ENCODE peak calls at places on chromosomes 7 and 10, in eight cellular contexts. R is stomach; L is CD8-positive, alpha-beta T cell; Y is OCI-LY7; W is neuronal stem cell; O is endodermal cell; X is tibial artery; N is thoracic aorta. I is an unnamed sample. For H3K9me3, the result is how much of the 10 kb centered on the place peaks cover.

GRCh38 chr7:72219500-72219899 is 192.6 kb downstream of the CALN1 start:
- DNase-seq in Y (no peak), W (no peak), L (no peak), O (no peak), N (no peak), X (no peak), R (no peak), I (no peak)

GRCh38 chr10:103622286-103622685 is 128.8 kb downstream of the NEURL1 start:
- DNase-seq in O (no peak), R (no peak), Y (no peak), W (no peak), N (no peak), L (no peak), X (no peak), I (no peak)

GRCh38 chr10:126242352-126243260 is 145.7 kb downstream of the ADAM12 start:
- DNase-seq in W (no peak), R (no peak), O (no peak), N (no peak), X (no peak), Y (no peak), L (no peak), I (no peak)

GRCh38 chr10:70815504-70816219 is at the start of gene SGPL1:
- DNase-seq in R (peak), X (peak), N (peak), Y (peak), W (peak), L (peak), O (peak), I (peak)

GRCh38 chr10:101672536-101672935 is 22.4 kb downstream of the FBXW4 start:
- DNase-seq in O (no peak), Y (no peak), L (no peak), N (no peak), W (no peak), X (no peak), R (no peak), I (peak)

GRCh38 chr10:94279835-94280709 is 82.7 kb downstream of the NOC3L start:
- DNase-seq in X (no peak), O (peak), L (peak), R (peak), N (no peak), W (peak), Y (peak), I (peak)

GRCh38 chr7:155846936-155847335 is 34.7 kb upstream of the SHH start:
- DNase-seq in W (no peak), N (no peak), X (no peak), O (no peak), L (no peak), Y (no peak), R (no peak), I (no peak)

GRCh38 chr10:14879055-14879800 is 562 bp downstream of the SUV39H2 start:
- DNase-seq in N (no peak), X (no peak), R (no peak), O (peak), W (no peak), L (peak), Y (peak), I (no peak)

GRCh38 chr10:21740989-21741388 is 207.0 kb downstream of the MLLT10 start:
- DNase-seq in Y (no peak), W (no peak), L (no peak), O (no peak), X (no peak), R (no peak), N (no peak), I (no peak)

GRCh38 chr7:139776486-139777303 is 1.1 kb downstream of the HIPK2 start:
- DNase-seq in N (no peak), L (no peak), W (peak), Y (peak), R (no peak), O (peak), X (no peak), I (no peak)

GRCh38 chr7:14888904-14889482 is 13.6 kb downstream of the DGKB start:
- DNase-seq in L (no peak), R (no peak), Y (no peak), X (no peak), W (no peak), O (no peak), N (no peak), I (no peak)

GRCh38 chr7:106562711-106563366 is 98.1 kb downstream of the CCDC71L start:
- DNase-seq in Y (no peak), X (no peak), L (no peak), N (no peak), R (no peak), O (no peak), W (no peak), I (no peak)

GRCh38 chr7:50940621-50941020 is 157.9 kb upstream of the GRB10 start:
- DNase-seq in Y (no peak), X (no peak), R (no peak), W (no peak), L (no peak), N (no peak), O (no peak), I (no peak)

GRCh38 chr10:72695496-72695895 is 3.6 kb downstream of the MCU start:
- DNase-seq in Y (no peak), R (no peak), W (no peak), X (no peak), O (no peak), N (no peak), L (no peak), I (no peak)

GRCh38 chr7:107661081-107661864 is 645 bp downstream of the SLC26A4 start:
- DNase-seq in X (peak), Y (no peak), R (peak), N (no peak), O (peak), L (no peak), W (peak), I (peak)

GRCh38 chr7:27204851-27205322 is 5.0 kb upstream of the HOXA13 start:
- DNase-seq in L (no peak), N (no peak), R (no peak), Y (no peak), X (no peak), O (peak), W (no peak), I (no peak)

GRCh38 chr10:97479939-97480338 is 18.3 kb downstream of the MMS19 start:
- DNase-seq in R (no peak), O (peak), N (no peak), Y (no peak), L (no peak), X (no peak), W (peak), I (no peak)

GRCh38 chr7:130178251-130178650 is 27.0 kb downstream of the TMEM209 start:
- DNase-seq in W (no peak), R (no peak), L (no peak), Y (no peak), O (no peak), X (no peak), N (no peak), I (no peak)

GRCh38 chr10:5970527-5970926 is 6.8 kb downstream of the IL15RA start:
- DNase-seq in R (no peak), X (no peak), O (no peak), Y (no peak), L (no peak), W (no peak), N (no peak), I (no peak)

GRCh38 chr7:130421685-130422084 is 19.1 kb downstream of the CEP41 start:
- DNase-seq in L (no peak), N (no peak), X (no peak), W (no peak), R (no peak), Y (no peak), O (no peak), I (no peak)

GRCh38 chr10:76050291-76050625 is 618.8 kb downstream of the LRMDA start:
- DNase-seq in O (no peak), X (no peak), Y (no peak), L (no peak), N (no peak), R (no peak), W (no peak), I (no peak)

GRCh38 chr7:47783456-47784240 is 164.6 kb downstream of the PKD1L1 start:
- DNase-seq in N (peak), Y (no peak), W (no peak), R (no peak), L (no peak), O (no peak), X (peak), I (no peak)

GRCh38 chr10:22230331-22230833 is 12.6 kb upstream of the EBLN1 start:
- DNase-seq in O (no peak), N (no peak), L (peak), X (no peak), R (no peak), W (peak), Y (peak), I (no peak)

GRCh38 chr7:70032673-70033072 is 434.4 kb downstream of the AUTS2 start:
- DNase-seq in N (no peak), R (no peak), Y (peak), X (no peak), W (no peak), L (no peak), O (no peak), I (no peak)

GRCh38 chr10:97566338-97566986 is 6.1 kb upstream of the ANKRD2 start:
- DNase-seq in W (no peak), N (no peak), Y (no peak), O (no peak), X (no peak), L (no peak), R (no peak), I (no peak)

GRCh38 chr7:144379791-144380384 is 23.6 kb downstream of the NOBOX start:
- DNase-seq in N (no peak), Y (no peak), X (peak), W (no peak), R (no peak), L (no peak), O (peak), I (no peak)

GRCh38 chr10:132140167-132140925 is 46.4 kb upstream of the DPYSL4 start:
- DNase-seq in L (no peak), O (no peak), W (no peak), Y (no peak), X (peak), R (no peak), N (no peak), I (peak)

GRCh38 chr10:92732958-92733357 is 43.2 kb downstream of the HHEX start:
- DNase-seq in Y (no peak), N (no peak), R (no peak), X (no peak), W (no peak), L (no peak), O (no peak), I (no peak)

GRCh38 chr7:34190299-34190698 is 285.0 kb downstream of the BMPER start:
- DNase-seq in Y (no peak), L (no peak), O (no peak), W (no peak), X (no peak), N (no peak), R (no peak), I (peak)

GRCh38 chr7:133391220-133391619 is 138.3 kb downstream of the EXOC4 start:
- DNase-seq in L (no peak), X (no peak), R (no peak), O (no peak), N (no peak), Y (no peak), W (no peak), I (no peak)

GRCh38 chr7:157811946-157812345 is 475.1 kb downstream of the DNAJB6 start:
- DNase-seq in N (no peak), R (no peak), W (no peak), Y (no peak), X (no peak), O (no peak), L (no peak), I (no peak)
- H3K9me3 ChIP-seq in N (under half), R (under half), W (under half), Y (under half), X (under half), O (half or more), L (under half), I (under half)

DNA sequence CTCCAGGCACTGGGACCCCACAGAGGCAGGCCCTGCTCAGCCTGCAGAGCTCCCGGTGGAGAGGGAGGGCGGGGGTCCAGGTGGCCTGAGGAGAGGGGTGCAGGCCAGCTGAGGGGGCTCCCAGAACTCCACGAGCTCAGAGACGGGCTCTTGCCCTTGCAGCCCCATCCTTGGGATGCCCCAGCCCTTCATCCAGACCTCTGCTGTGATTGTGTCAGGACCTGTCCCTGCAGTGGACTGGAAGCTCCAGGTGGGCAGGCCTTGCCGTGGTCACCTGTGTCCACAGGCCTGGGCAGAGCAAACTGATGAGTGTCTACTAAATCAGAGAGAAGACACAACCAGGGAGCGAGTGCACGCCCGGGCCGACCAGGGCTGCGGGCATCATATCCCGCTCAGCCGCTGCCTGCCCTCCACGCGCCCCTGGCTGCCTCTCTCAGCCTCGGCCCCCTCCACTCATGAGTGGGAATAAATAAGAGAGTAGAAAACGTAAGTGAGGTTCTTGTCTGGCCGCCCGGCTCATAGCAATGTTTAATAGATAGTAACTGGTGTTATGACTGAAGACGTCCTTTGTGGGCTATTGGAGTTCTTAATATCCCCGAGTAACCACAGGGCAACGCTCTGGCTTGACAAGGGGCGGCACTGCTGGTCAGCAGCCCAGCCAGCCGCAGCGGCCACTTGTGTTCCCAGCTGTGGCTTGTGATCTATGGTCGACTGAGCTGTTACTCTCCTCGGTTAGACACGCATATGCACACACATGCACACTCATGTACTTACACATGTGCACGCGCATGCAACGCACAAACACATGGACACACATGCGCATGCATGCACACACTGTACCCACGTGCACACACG is 105.6 kb downstream of the LHPP start:
- DNase-seq in R (no peak), L (no peak), Y (no peak), O (peak), W (no peak), X (peak), N (no peak), I (peak)
- H3K27ac ChIP-seq in R (no peak), L (no peak), Y (no peak), O (no peak), W (no peak), X (no peak), N (no peak), I (no peak)

GRCh38 chr7:148395292-148395691 is 195.3 kb upstream of the C7orf33 start:
- DNase-seq in R (no peak), N (no peak), W (no peak), X (no peak), O (peak), Y (no peak), L (no peak), I (no peak)

GRCh38 chr7:148397555-148397954 is 193.0 kb upstream of the C7orf33 start:
- DNase-seq in X (no peak), R (no peak), W (no peak), L (no peak), O (no peak), N (no peak), Y (no peak), I (no peak)

GRCh38 chr7:148394582-148394981 is 196.0 kb upstream of the C7orf33 start:
- DNase-seq in O (peak), R (no peak), N (no peak), L (no peak), Y (no peak), W (no peak), X (no peak), I (no peak)

GRCh38 chr7:148397056-148397455 is 193.5 kb upstream of the C7orf33 start:
- DNase-seq in L (no peak), O (no peak), X (no peak), W (no peak), R (no peak), N (no peak), Y (no peak), I (no peak)

GRCh38 chr7:148395990-148396716 is 194.4 kb upstream of the C7orf33 start:
- DNase-seq in Y (no peak), R (no peak), O (peak), N (no peak), X (no peak), W (no peak), L (no peak), I (no peak)
- H3K4me3 ChIP-seq in Y (no peak), R (no peak), O (no peak), N (no peak), X (no peak), W (no peak), L (no peak), I (no peak)

GRCh38 chr10:394061-394438 is 258.8 kb downstream of the ZMYND11 start:
- DNase-seq in W (no peak), Y (no peak), R (no peak), L (no peak), O (no peak), N (no peak), X (peak), I (no peak)
- H3K9me3 ChIP-seq in W (under half), Y (under half), R (under half), L (under half), O (under half), N (under half), X (under half), I (under half)

DNA sequence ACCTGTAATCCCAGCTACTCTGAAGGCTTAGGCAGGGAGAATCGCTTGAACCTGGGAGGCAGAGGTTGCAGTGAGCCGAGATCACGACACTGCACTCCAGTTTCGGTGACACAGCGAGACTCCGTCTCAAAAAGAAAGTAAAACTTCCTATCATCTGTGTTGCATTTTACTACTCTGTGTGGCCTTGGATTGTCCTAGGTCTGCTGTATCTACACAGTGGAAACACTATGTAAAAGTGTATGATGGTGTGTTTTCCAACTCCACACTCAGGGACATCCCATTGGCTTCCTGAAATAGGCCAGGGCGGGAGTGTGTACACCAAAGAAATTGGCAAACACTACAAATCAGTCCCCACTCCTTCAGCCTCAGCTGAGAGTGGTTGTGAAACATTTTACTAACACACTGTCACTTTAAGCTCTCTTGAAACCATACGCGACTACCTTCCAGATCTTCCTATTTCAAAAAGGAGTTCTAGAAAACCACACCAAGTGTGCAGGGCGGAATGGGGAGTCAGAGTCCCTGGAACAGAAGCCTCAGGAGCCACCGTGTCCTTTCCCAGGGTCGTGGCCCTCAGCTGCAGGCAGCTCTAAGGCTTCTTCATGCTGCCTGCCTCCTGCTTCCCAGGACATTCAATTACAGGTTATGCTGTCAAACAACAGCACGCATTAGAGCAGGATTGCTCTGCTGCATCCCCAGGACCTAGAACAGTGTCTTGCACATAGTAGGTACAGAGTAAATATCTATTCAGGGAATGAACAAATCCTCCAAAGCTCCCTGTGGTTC is 275.4 kb downstream of the PARD3 start:
- DNase-seq in R (no peak), Y (no peak), W (no peak), L (no peak), N (no peak), X (no peak), O (no peak), I (no peak)
- H3K27ac ChIP-seq in R (no peak), Y (no peak), W (no peak), L (no peak), N (no peak), X (peak), O (no peak), I (no peak)